ENCODE peak calls at places on chromosome 19, in seven cellular contexts. U is endothelial cell of umbilical vein, X is H1, S is PC-3, K is fibroblast of lung, B is K562, Q is IMR-90. V is an unnamed sample.

GRCh38 chr19:3020321-3020960 is 8.6 kb downstream of the TLE2 start:
- DNase-seq in S (no peak), Q (no peak), B (no peak), U (no peak), X (no peak), K (no peak), V (no peak)

GRCh38 chr19:34335914-34336313 is 29.1 kb upstream of the GPI start:
- DNase-seq in K (no peak), S (no peak), X (no peak), U (no peak), Q (no peak), B (no peak), V (no peak)

GRCh38 chr19:48674216-48674809 is 1.5 kb upstream of the NTN5 start:
- DNase-seq in B (no peak), K (no peak), S (no peak), U (no peak), X (peak), Q (no peak), V (no peak)

GRCh38 chr19:36775768-36776167 is 3.2 kb upstream of the ZNF850 start:
- DNase-seq in S (no peak), U (peak), Q (no peak), X (no peak), K (no peak), B (no peak), V (peak)

GRCh38 chr19:45556835-45557234 is 27.8 kb downstream of the OPA3 start:
- DNase-seq in S (no peak), B (no peak), Q (no peak), U (no peak), K (no peak), X (no peak), V (no peak)

GRCh38 chr19:29485293-29485692 is 40.5 kb upstream of the VSTM2B start:
- DNase-seq in Q (no peak), S (no peak), B (no peak), K (no peak), U (no peak), X (no peak), V (no peak)

GRCh38 chr19:41619018-41619571 is 7.8 kb downstream of the CEACAM4 start:
- DNase-seq in X (no peak), B (no peak), Q (no peak), K (no peak), U (no peak), S (no peak), V (no peak)

GRCh38 chr19:2550431-2551171 is 74.7 kb downstream of the GADD45B start:
- DNase-seq in S (no peak), X (no peak), B (no peak), K (no peak), Q (no peak), U (no peak), V (no peak)

GRCh38 chr19:12723643-12724426 is at the start of gene TNPO2:
- DNase-seq in Q (peak), B (peak), X (peak), U (peak), S (peak), K (peak), V (peak)

GRCh38 chr19:47729799-47730520 is 15.4 kb upstream of the NOP53 start:
- DNase-seq in S (peak), X (peak), B (peak), K (no peak), Q (no peak), U (peak), V (no peak)

GRCh38 chr19:41997851-41998229 is 3.8 kb upstream of the ATP1A3 start:
- DNase-seq in U (no peak), S (no peak), X (peak), B (no peak), K (no peak), Q (no peak), V (no peak)

GRCh38 chr19:5005096-5005495 is 36.2 kb downstream of the KDM4B start:
- DNase-seq in B (no peak), Q (no peak), K (no peak), X (no peak), U (no peak), S (no peak), V (no peak)
- H2AFZ ChIP-seq in B (no peak), Q (no peak), K (no peak), X (no peak), U (no peak), S (no peak), V (no peak)

DNA sequence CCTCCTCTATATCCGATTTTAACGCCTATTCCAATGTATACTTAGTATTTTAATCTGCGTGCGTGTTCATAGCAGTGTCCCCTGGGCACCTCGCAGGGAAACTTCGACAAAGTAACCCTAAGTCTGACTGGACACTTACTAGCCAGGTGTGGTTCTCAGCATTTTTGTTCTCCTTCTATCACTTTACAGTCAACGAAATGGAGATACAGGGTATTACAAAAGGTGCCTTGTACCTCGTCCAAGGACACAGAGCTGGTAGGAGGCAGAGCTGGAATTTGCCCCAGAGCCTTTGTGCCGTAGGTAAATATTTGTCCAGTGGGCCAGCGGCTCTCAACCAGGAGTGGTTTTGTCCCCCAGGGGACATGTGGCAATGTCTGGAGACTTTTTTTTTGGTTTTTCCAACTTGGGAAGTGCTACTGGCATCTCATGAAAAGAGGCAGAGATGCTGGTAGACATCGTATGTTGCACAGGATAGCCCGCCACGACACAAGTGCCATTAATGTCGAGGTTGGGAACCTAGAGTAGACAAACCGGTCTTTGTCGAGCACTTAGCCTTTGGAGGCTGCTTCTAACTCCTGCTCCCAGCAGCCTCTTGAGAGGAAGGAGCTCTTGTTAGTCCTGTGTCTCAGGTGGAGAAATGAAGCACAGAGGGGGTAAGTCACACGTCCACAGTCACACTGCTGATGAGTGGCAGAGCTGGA is 1.1 kb downstream of the ZNF444 start:
- DNase-seq in S (peak), U (no peak), Q (no peak), K (no peak), X (no peak), B (no peak), V (no peak)
- H2AFZ ChIP-seq in S (peak), U (no peak), Q (no peak), K (no peak), X (no peak), B (peak), V (no peak)

DNA sequence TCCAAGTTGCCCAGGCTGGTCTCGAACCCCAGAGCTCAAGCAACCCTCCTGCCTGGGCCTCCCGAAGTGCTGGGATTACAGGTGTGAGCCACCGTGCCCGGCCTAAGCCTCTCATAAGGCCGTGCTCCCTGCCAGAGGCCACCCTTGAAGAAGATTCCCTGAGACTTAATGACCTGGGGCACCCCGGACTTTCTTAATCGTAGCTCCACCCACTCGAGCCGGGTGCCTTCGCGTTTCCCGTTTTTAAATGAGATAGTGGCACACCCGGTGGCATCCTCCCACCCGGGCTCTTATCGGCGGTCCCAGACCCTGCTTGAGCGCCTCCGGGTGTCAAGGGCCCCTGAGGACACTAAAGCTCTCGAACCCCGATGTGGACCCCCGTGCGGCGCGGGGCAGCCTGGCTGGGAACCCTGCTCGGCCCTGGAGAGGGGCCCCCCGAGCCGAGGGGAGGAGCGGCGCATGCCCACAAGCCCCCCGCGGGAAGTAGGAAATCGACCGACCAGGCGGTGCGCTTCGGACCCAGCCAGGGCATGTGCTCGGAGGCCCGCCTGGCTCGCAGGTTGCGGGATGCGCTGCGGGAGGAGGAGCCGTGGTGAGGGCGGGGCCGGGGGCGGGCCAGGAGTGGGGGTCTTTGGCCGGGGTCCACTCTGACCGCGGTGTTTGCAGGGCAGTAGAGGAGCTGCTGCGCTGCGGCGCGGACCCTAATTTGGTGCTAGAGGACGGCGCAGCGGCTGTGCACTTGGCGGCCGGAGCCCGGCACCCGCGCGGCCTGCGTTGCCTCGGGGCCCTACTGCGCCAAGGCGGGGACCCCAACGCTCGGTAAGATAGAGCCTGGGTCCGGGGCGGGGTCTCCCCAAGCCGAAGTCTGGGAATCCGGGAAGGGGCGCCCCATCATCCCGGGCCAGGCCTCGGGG is at the start of gene ANKLE1:
- DNase-seq in K (no peak), X (peak), U (no peak), B (peak), Q (no peak), S (no peak), V (no peak)
- H2AFZ ChIP-seq in K (peak), X (no peak), U (peak), B (peak), Q (peak), S (peak), V (peak)

DNA sequence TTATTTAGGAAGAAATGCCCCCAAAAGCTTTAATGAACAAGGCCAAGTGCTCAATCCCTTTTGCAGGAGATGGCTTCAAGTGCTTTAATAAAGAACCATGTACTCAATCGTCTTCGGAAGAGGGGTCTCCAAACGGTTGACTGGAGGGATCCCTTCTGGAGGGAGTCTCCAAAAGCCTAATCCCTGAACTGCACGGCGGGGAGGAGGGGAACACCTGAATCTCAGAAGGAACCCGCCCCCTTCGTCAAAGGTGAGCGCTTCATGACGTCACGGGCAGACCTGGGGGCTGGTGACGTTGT is 497 bp downstream of the PAF1 start:
- DNase-seq in B (no peak), U (no peak), K (peak), S (peak), X (no peak), Q (no peak), V (peak)
- H2AFZ ChIP-seq in B (peak), U (peak), K (no peak), S (peak), X (peak), Q (peak), V (peak)

V was measured in astrocyte.